ENCODE peak calls at places on chromosomes 12 and 14, in seven cellular contexts. I is Calu3, V is bronchial epithelial cell, S is astrocyte of the spinal cord, X is endothelial cell, B is upper lobe of right lung, P is heart left ventricle. O is an unnamed sample.

GRCh38 chr12:51307655-51308593 is 16.1 kb downstream of the BIN2 start:
- DNase-seq in I (peak; percentile 50), B (no peak), X (no peak), S (peak; percentile 87), P (no peak), V (peak; percentile 94), O (no peak)

GRCh38 chr14:74551001-74551400 is 57.4 kb downstream of the ISCA2 start:
- DNase-seq in I (no peak), P (peak; percentile 64), X (no peak), B (no peak), V (no peak), S (no peak), O (no peak)

GRCh38 chr12:104215638-104216297 is at the start of gene TXNRD1:
- DNase-seq in V (peak; percentile 55), B (peak; percentile 94), P (peak; percentile 92), I (peak; percentile 92), S (peak; percentile 80), X (peak; percentile 84), O (peak; percentile 85)

GRCh38 chr12:14910090-14910915 is 24.6 kb upstream of the MGP start:
- DNase-seq in I (no peak), S (peak; percentile 65), P (no peak), X (no peak), B (no peak), V (peak; percentile 89), O (no peak)

GRCh38 chr12:120858306-120859088 is 45.7 kb downstream of the SPPL3 start:
- DNase-seq in X (no peak), B (no peak), P (no peak), S (no peak), V (no peak), I (no peak), O (no peak)

GRCh38 chr14:80202888-80203562 is 8.3 kb downstream of the DIO2 start:
- DNase-seq in B (no peak), P (peak; percentile 61), X (peak; percentile 69), S (no peak), I (peak; percentile 12), V (peak; percentile 6), O (no peak)

GRCh38 chr12:67754933-67755697 is 106.6 kb downstream of the DYRK2 start:
- DNase-seq in B (peak; percentile 64), I (no peak), X (no peak), P (no peak), S (no peak), V (no peak), O (no peak)

GRCh38 chr12:169528-170360 is 44.2 kb downstream of the SLC6A12 start:
- DNase-seq in P (no peak), S (no peak), I (no peak), V (no peak), X (peak; percentile 37), B (no peak), O (no peak)

GRCh38 chr12:89349814-89350213 is 2.5 kb downstream of the DUSP6 start:
- DNase-seq in P (no peak), X (peak; percentile 39), B (no peak), I (peak; percentile 49), V (peak; percentile 54), S (peak; percentile 74), O (no peak)

GRCh38 chr14:105711841-105712460 is 185.6 kb downstream of the TMEM121 start:
- DNase-seq in V (no peak), B (no peak), P (peak; percentile 48), I (no peak), X (no peak), S (no peak), O (peak; percentile 24)

GRCh38 chr12:83408841-83409240 is 722.1 kb downstream of the TMTC2 start:
- DNase-seq in S (peak; percentile 68), P (no peak), B (no peak), V (no peak), I (no peak), X (no peak), O (no peak)

GRCh38 chr12:75591628-75592027 is 80.2 kb upstream of the KRR1 start:
- DNase-seq in S (no peak), P (no peak), V (no peak), I (no peak), B (no peak), X (no peak), O (no peak)

GRCh38 chr12:105226219-105226618 is 9.8 kb downstream of the APPL2 start:
- DNase-seq in P (no peak), B (peak; percentile 56), V (no peak), I (no peak), S (peak; percentile 92), X (no peak), O (no peak)

GRCh38 chr14:100586520-100587247 is 533 bp downstream of the BEGAIN start:
- DNase-seq in X (peak; percentile 39), V (peak; percentile 65), I (peak; percentile 52), B (peak; percentile 66), P (peak; percentile 56), S (no peak), O (no peak)

GRCh38 chr12:67697443-67697842 is 48.9 kb downstream of the DYRK2 start:
- DNase-seq in P (no peak), V (no peak), I (no peak), B (no peak), S (peak; percentile 38), X (no peak), O (no peak)

GRCh38 chr14:91373591-91374245 is 43.9 kb downstream of the CCDC88C start:
- DNase-seq in S (no peak), I (no peak), X (no peak), P (peak; percentile 53), B (no peak), V (no peak), O (no peak)

GRCh38 chr12:69904761-69905160 is 79.7 kb downstream of the MYRFL start:
- DNase-seq in X (no peak), B (no peak), V (no peak), I (no peak), S (peak; percentile 68), P (no peak), O (no peak)

GRCh38 chr12:16020034-16020433 is 108.9 kb downstream of the DERA start:
- DNase-seq in S (no peak), P (no peak), V (no peak), X (no peak), B (no peak), I (no peak), O (no peak)

GRCh38 chr12:64729909-64730584 is 29.2 kb downstream of the GNS start:
- DNase-seq in S (no peak), B (no peak), I (no peak), X (no peak), V (no peak), P (no peak), O (no peak)

GRCh38 chr14:90750701-90751100 is 65.5 kb downstream of the TTC7B start:
- DNase-seq in P (no peak), X (no peak), V (no peak), S (no peak), B (no peak), I (no peak), O (no peak)

GRCh38 chr12:754871-755562 is 2.6 kb downstream of the WNK1 start:
- DNase-seq in X (no peak), I (no peak), S (peak; percentile 65), B (no peak), P (no peak), V (peak; percentile 69), O (no peak)

GRCh38 chr14:89255852-89256251 is 161.2 kb downstream of the FOXN3 start:
- DNase-seq in B (no peak), S (no peak), V (no peak), X (no peak), I (no peak), P (no peak), O (no peak)

GRCh38 chr14:89255012-89255411 is 162.0 kb downstream of the FOXN3 start:
- DNase-seq in X (no peak), B (no peak), V (no peak), I (no peak), P (no peak), S (no peak), O (no peak)

GRCh38 chr14:89254201-89254919 is 162.7 kb downstream of the FOXN3 start:
- DNase-seq in P (no peak), I (no peak), S (no peak), V (no peak), X (no peak), B (no peak), O (no peak)

GRCh38 chr14:89251066-89251465 is 166.0 kb downstream of the FOXN3 start:
- DNase-seq in I (no peak), X (no peak), V (peak; percentile 59), P (no peak), B (no peak), S (no peak), O (no peak)

GRCh38 chr14:89252887-89253532 is 164.0 kb downstream of the FOXN3 start:
- DNase-seq in P (no peak), V (peak; percentile 44), B (no peak), I (no peak), S (no peak), X (no peak), O (no peak)
- TF ChIP-seq CTCF in P (no peak), V (peak; percentile 28), B (no peak), I (no peak), S (peak; percentile 32), X (no peak), O (no peak)

GRCh38 chr12:57769594-57769993 is 2.3 kb downstream of the METTL1 start:
- DNase-seq in P (no peak), I (no peak), X (no peak), S (no peak), B (no peak), V (no peak), O (no peak)
- TF ChIP-seq CTCF in P (no peak), I (no peak), X (no peak), S (no peak), B (no peak), V (no peak), O (no peak)

GRCh38 chr12:88113871-88114270 is 28.0 kb downstream of the CEP290 start:
- DNase-seq in B (no peak), X (no peak), I (no peak), P (no peak), S (peak; percentile 11), V (no peak), O (no peak)

GRCh38 chr12:88108021-88108420 is 33.9 kb downstream of the CEP290 start:
- DNase-seq in X (no peak), B (no peak), V (peak; percentile 23), I (no peak), S (no peak), P (no peak), O (no peak)

DNA sequence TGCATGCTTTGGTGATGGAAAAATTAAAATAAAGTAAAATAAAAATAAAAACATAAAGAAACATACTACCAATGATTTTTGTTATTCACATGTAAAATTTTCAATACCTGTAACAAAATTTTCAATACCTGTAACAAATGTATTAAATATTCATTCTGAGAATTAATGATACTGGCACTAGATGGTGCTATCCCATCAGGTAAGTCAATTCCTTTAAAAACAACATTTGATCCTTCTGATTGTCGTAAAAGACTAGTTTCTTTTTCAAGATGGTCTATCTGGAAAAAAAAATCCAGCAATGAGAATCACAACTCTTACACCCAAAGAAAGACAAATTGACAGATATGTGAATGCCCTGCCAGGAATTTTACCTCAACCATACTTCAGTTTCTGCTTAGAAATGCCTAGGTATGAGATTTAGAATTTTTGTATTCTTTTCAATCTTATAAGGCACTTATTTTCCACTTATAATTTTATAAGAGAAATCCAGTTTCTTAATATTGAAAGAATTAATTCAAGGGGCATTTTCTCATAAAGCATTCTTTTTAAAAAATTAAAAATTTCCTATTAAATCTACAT is 30.7 kb downstream of the CEP290 start:
- DNase-seq in P (no peak), I (no peak), X (no peak), B (no peak), S (peak; percentile 65), V (peak; percentile 69), O (no peak)
- TF ChIP-seq CTCF in P (peak; percentile 49), I (no peak), X (peak; percentile 19), B (peak; percentile 47), S (peak; percentile 35), V (no peak), O (no peak)

GRCh38 chr14:24761141-24761540 is 127.2 kb upstream of the GZMB start:
- DNase-seq in V (no peak), X (no peak), P (no peak), S (no peak), I (no peak), B (no peak), O (no peak)
- TF ChIP-seq CTCF in V (no peak), X (no peak), P (no peak), S (no peak), I (no peak), B (no peak), O (no peak)